ENCODE peak calls at places on chromosome 10, in four cellular contexts. D is cardiac muscle cell, S is psoas muscle, K is body of pancreas. W is an unnamed sample.
A peak's percentile ranks its signal among the peaks of the same experiment; 100 is the strongest.

GRCh38 chr10:34530778-34531177 is 284.3 kb downstream of the PARD3 start:
- DNase-seq in D (no peak), S (no peak), K (no peak), W (no peak)

GRCh38 chr10:11629731-11630130 is 18.3 kb upstream of the USP6NL start:
- DNase-seq in D (no peak), S (no peak), K (no peak), W (no peak)

GRCh38 chr10:44779511-44779910 is 131.6 kb upstream of the TMEM72 start:
- DNase-seq in D (no peak), S (no peak), K (no peak), W (no peak)

GRCh38 chr10:122122493-122122892 is 133.5 kb downstream of the TACC2 start:
- DNase-seq in D (no peak), S (no peak), K (no peak), W (no peak)

GRCh38 chr10:63286340-63286739 is 153.2 kb downstream of the NRBF2 start:
- DNase-seq in D (no peak), S (no peak), K (no peak), W (no peak)

GRCh38 chr10:88260329-88261051 is 322.6 kb downstream of the RNLS start:
- DNase-seq in D (no peak), S (no peak), K (no peak), W (no peak)

GRCh38 chr10:132395704-132396494 is 1.1 kb upstream of the PWWP2B start:
- DNase-seq in D (peak; percentile 84), S (peak; percentile 89), K (peak; percentile 86), W (no peak)

GRCh38 chr10:6014241-6014761 is 37.0 kb upstream of the IL15RA start:
- DNase-seq in D (peak; percentile 51), S (no peak), K (peak; percentile 74), W (no peak)

GRCh38 chr10:74543276-74543675 is 283.1 kb upstream of the KAT6B start:
- DNase-seq in D (no peak), S (no peak), K (no peak), W (no peak)

GRCh38 chr10:18137111-18137510 is 3.1 kb upstream of the CACNB2 start:
- DNase-seq in D (no peak), S (no peak), K (no peak), W (no peak)

GRCh38 chr10:56823849-56824248 is 462.8 kb upstream of the ZWINT start:
- DNase-seq in D (no peak), S (no peak), K (no peak), W (no peak)

GRCh38 chr10:70956029-70956759 is 67.8 kb upstream of the PCBD1 start:
- DNase-seq in D (no peak), S (peak; percentile 30), K (no peak), W (no peak)

GRCh38 chr10:132030898-132031463 is 34.8 kb upstream of the JAKMIP3 start:
- DNase-seq in D (no peak), S (no peak), K (no peak), W (no peak)

GRCh38 chr10:6128087-6128486 is 39.3 kb downstream of the RBM17 start:
- DNase-seq in D (no peak), S (no peak), K (no peak), W (no peak)

GRCh38 chr10:125162181-125162906 is 2.0 kb upstream of the CTBP2 start:
- DNase-seq in D (no peak), S (no peak), K (peak; percentile 54), W (no peak)

GRCh38 chr10:122894261-122894944 is 15.0 kb upstream of the FAM24B start:
- DNase-seq in D (no peak), S (no peak), K (no peak), W (no peak)

GRCh38 chr10:12042409-12042796 is 206 bp downstream of the UPF2 start:
- DNase-seq in D (peak; percentile 51), S (peak; percentile 73), K (no peak), W (no peak)

GRCh38 chr10:68735119-68735518 is 14.1 kb downstream of the CCAR1 start:
- DNase-seq in D (no peak), S (no peak), K (no peak), W (no peak)

GRCh38 chr10:108187396-108188012 is 1023.0 kb upstream of the SORCS1 start:
- DNase-seq in D (no peak), S (no peak), K (no peak), W (no peak)

GRCh38 chr10:91340613-91341362 is 69.4 kb upstream of the HECTD2 start:
- DNase-seq in D (no peak), S (peak; percentile 84), K (no peak), W (peak; percentile 79)

GRCh38 chr10:44990965-44991364 is 9.8 kb upstream of the ZNF22 start:
- DNase-seq in D (no peak), S (no peak), K (no peak), W (no peak)

GRCh38 chr10:18478354-18478753 is 173.0 kb downstream of the NSUN6 start:
- DNase-seq in D (no peak), S (no peak), K (no peak), W (no peak)

GRCh38 chr10:12949248-12949647 is 52.3 kb downstream of the CCDC3 start:
- DNase-seq in D (no peak), S (no peak), K (no peak), W (no peak)

GRCh38 chr10:36636285-36636839 is 489.0 kb upstream of the ANKRD30A start:
- DNase-seq in D (no peak), S (no peak), K (no peak), W (no peak)

GRCh38 chr10:35606423-35606822 is 1.3 kb downstream of the GJD4 start:
- DNase-seq in D (no peak), S (no peak), K (no peak), W (no peak)

GRCh38 chr10:60042959-60043358 is 136.6 kb upstream of the CCDC6 start:
- DNase-seq in D (no peak), S (no peak), K (no peak), W (no peak)

GRCh38 chr10:60042262-60042661 is 135.9 kb upstream of the CCDC6 start:
- DNase-seq in D (no peak), S (no peak), K (no peak), W (no peak)

GRCh38 chr10:60041489-60042133 is 135.3 kb upstream of the CCDC6 start:
- DNase-seq in D (no peak), S (no peak), K (no peak), W (no peak)

GRCh38 chr10:60044221-60044620 is 137.9 kb upstream of the CCDC6 start:
- DNase-seq in D (no peak), S (no peak), K (no peak), W (peak; percentile 45)

GRCh38 chr10:60043561-60043960 is 137.2 kb upstream of the CCDC6 start:
- DNase-seq in D (no peak), S (no peak), K (no peak), W (no peak)
- TF ChIP-seq CTCF in D (no peak), S (no peak), K (no peak), W (no peak)

DNA sequence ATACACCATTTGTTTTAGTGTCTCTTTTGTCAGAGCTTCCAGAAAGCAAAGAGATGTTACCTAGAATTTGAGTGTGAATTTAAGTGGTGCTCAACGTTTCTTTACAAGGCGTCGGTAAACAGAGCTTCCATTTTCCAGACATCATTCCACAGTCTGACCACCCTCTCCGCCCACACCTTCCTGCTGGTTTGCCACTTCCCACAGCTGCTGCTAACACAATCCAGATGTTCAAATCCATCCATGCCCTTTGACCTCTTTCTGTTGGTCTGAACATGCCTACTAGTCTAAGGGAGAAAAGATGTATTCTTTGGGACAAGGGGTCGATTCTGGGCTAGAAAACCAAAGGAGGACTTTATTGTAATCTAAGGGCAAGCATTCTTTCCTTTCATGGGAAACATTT is 86.1 kb downstream of the FAM107B start:
- DNase-seq in D (peak; percentile 8), S (no peak), K (no peak), W (peak; percentile 59)
- H3K4me3 ChIP-seq in D (no peak overlapping the region), S (no peak overlapping the region), K (no peak overlapping the region), W (no peak overlapping the region)

GRCh38 chr10:93468532-93469213 is 13.5 kb downstream of the MYOF start:
- DNase-seq in D (no peak), S (no peak), K (no peak), W (no peak)
- TF ChIP-seq CTCF in D (no peak), S (no peak), K (no peak), W (no peak)

DNA sequence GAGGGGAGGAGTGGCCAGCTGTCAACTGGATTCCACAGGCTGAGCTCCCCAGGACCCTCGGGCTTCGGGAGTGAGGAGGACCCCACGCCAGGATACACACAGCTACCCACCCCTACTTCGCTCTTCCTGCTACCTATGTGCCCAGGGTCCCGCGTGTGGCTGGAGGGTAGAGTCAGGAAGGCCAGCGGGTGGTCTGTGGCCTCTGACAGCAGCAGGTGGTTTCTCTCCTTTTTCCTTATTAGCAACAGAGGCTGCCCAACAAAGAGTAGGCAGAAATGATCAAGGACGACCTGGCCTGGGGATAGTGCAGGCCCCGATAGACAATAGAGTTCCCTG is 1.1 kb upstream of the KCNMA1 start:
- DNase-seq in D (no peak), S (no peak), K (no peak), W (no peak)
- H3K4me3 ChIP-seq in D (peak overlapping the region; percentile 70), S (peak overlapping the region; percentile 81), K (no peak overlapping the region), W (peak overlapping the region; percentile 79)

GRCh38 chr10:14812271-14812670 is 25.6 kb downstream of the CDNF start:
- DNase-seq in D (no peak), S (no peak), K (no peak), W (no peak)

GRCh38 chr10:14815681-14816080 is 22.2 kb downstream of the CDNF start:
- DNase-seq in D (no peak), S (no peak), K (no peak), W (no peak)

GRCh38 chr10:14806318-14806717 is 31.5 kb downstream of the CDNF start:
- DNase-seq in D (no peak), S (no peak), K (no peak), W (no peak)

GRCh38 chr10:14810969-14811953 is 26.6 kb downstream of the CDNF start:
- DNase-seq in D (no peak), S (no peak), K (no peak), W (no peak)
- TF ChIP-seq CTCF in D (no peak), S (no peak), K (no peak), W (no peak)

DNA sequence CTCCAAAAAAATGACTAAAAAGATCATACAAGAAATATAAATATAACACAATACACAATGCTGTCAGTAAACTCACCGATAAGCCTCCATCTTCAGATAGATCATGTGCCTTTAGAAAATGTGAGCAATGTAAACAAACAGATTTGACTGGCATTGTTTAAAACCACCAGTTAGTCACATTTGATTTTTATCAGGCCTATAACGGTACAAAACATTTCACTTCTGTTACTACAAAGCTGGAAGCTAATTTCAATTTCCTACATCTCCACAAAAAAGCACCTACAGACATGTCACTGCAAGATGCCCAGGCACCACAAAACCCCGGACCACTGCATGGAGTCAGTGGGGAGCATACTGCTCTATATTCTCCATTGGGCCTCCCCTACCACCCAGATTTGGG is 18.9 kb downstream of the SGMS1 start:
- DNase-seq in D (no peak), S (no peak), K (no peak), W (no peak)
- H3K4me3 ChIP-seq in D (no peak overlapping the region), S (no peak overlapping the region), K (no peak overlapping the region), W (no peak overlapping the region)